ENCODE peak calls at places on chromosomes 4 and X, in eight cellular contexts. One of them, this sample, is unnamed.

GRCh38 chr4:13547563-13548041 is 3.3 kb upstream of the NKX3-2 start:
- DNase-seq in neural progenitor cell: peak; percentile 70
- DNase-seq in HCT116: no peak
- DNase-seq in hepatocyte: peak; percentile 41
- DNase-seq in SK-N-SH: peak; percentile 56
- DNase-seq in PC-3: no peak
- DNase-seq in GM23338: peak; percentile 75
- DNase-seq in MM.1S: peak; percentile 56
- DNase-seq in this sample: peak; percentile 78

GRCh38 chr4:149986916-149987315 is 91.3 kb upstream of the DCLK2 start:
- DNase-seq in neural progenitor cell: no peak
- DNase-seq in HCT116: no peak
- DNase-seq in hepatocyte: no peak
- DNase-seq in SK-N-SH: no peak
- DNase-seq in PC-3: no peak
- DNase-seq in GM23338: no peak
- DNase-seq in MM.1S: no peak
- DNase-seq in this sample: no peak

GRCh38 chr4:71913275-71913674 is 118.5 kb upstream of the NPFFR2 start:
- DNase-seq in neural progenitor cell: no peak
- DNase-seq in HCT116: no peak
- DNase-seq in hepatocyte: no peak
- DNase-seq in SK-N-SH: no peak
- DNase-seq in PC-3: no peak
- DNase-seq in GM23338: no peak
- DNase-seq in MM.1S: no peak
- DNase-seq in this sample: no peak

GRCh38 chr4:38049545-38050170 is 89.5 kb downstream of the PTTG2 start:
- DNase-seq in neural progenitor cell: no peak
- DNase-seq in HCT116: no peak
- DNase-seq in hepatocyte: no peak
- DNase-seq in SK-N-SH: no peak
- DNase-seq in PC-3: peak; percentile 81
- DNase-seq in GM23338: no peak
- DNase-seq in MM.1S: no peak
- DNase-seq in this sample: no peak

GRCh38 chr4:187184513-187184912 is 460.9 kb upstream of the FAT1 start:
- DNase-seq in neural progenitor cell: peak; percentile 32
- DNase-seq in HCT116: no peak
- DNase-seq in hepatocyte: no peak
- DNase-seq in SK-N-SH: no peak
- DNase-seq in PC-3: no peak
- DNase-seq in GM23338: no peak
- DNase-seq in MM.1S: no peak
- DNase-seq in this sample: no peak

GRCh38 chr4:83010111-83010521 is 507 bp downstream of the LIN54 start:
- DNase-seq in neural progenitor cell: no peak
- DNase-seq in HCT116: no peak
- DNase-seq in hepatocyte: peak; percentile 37
- DNase-seq in SK-N-SH: no peak
- DNase-seq in PC-3: peak; percentile 7
- DNase-seq in GM23338: peak; percentile 51
- DNase-seq in MM.1S: peak; percentile 30
- DNase-seq in this sample: peak; percentile 59

GRCh38 chr4:88661724-88662123 is 35.9 kb downstream of the NAP1L5 start:
- DNase-seq in neural progenitor cell: no peak
- DNase-seq in HCT116: no peak
- DNase-seq in hepatocyte: peak; percentile 5
- DNase-seq in SK-N-SH: no peak
- DNase-seq in PC-3: peak; percentile 81
- DNase-seq in GM23338: no peak
- DNase-seq in MM.1S: no peak
- DNase-seq in this sample: no peak

GRCh38 chr4:30543057-30543456 is 177.1 kb upstream of the PCDH7 start:
- DNase-seq in neural progenitor cell: peak; percentile 83
- DNase-seq in HCT116: no peak
- DNase-seq in hepatocyte: no peak
- DNase-seq in SK-N-SH: no peak
- DNase-seq in PC-3: no peak
- DNase-seq in GM23338: no peak
- DNase-seq in MM.1S: no peak
- DNase-seq in this sample: no peak

GRCh38 chr4:6746721-6747689 is 31.0 kb downstream of the BLOC1S4 start:
- DNase-seq in neural progenitor cell: no peak
- DNase-seq in HCT116: no peak
- DNase-seq in hepatocyte: peak; percentile 28
- DNase-seq in SK-N-SH: no peak
- DNase-seq in PC-3: peak; percentile 66
- DNase-seq in GM23338: no peak
- DNase-seq in MM.1S: no peak
- DNase-seq in this sample: no peak

GRCh38 chr4:123102897-123103489 is 180.6 kb upstream of the NUDT6 start:
- DNase-seq in neural progenitor cell: peak; percentile 44
- DNase-seq in HCT116: peak; percentile 19
- DNase-seq in hepatocyte: peak; percentile 40
- DNase-seq in SK-N-SH: peak; percentile 55
- DNase-seq in PC-3: peak; percentile 54
- DNase-seq in GM23338: peak; percentile 59
- DNase-seq in MM.1S: peak; percentile 31
- DNase-seq in this sample: peak; percentile 50

GRCh38 chr4:141501931-141502330 is 134.5 kb upstream of the IL15 start:
- DNase-seq in neural progenitor cell: no peak
- DNase-seq in HCT116: no peak
- DNase-seq in hepatocyte: no peak
- DNase-seq in SK-N-SH: no peak
- DNase-seq in PC-3: no peak
- DNase-seq in GM23338: no peak
- DNase-seq in MM.1S: no peak
- DNase-seq in this sample: no peak

GRCh38 chr4:151325320-151326246 is at the start of gene SH3D19:
- DNase-seq in neural progenitor cell: peak; percentile 78
- DNase-seq in HCT116: peak; percentile 68
- DNase-seq in hepatocyte: peak; percentile 87
- DNase-seq in SK-N-SH: peak; percentile 88
- DNase-seq in PC-3: peak; percentile 85
- DNase-seq in GM23338: peak; percentile 69
- DNase-seq in MM.1S: peak; percentile 15
- DNase-seq in this sample: no peak

GRCh38 chrX:25858273-25858880 is 279.8 kb upstream of the MAGEB18 start:
- DNase-seq in neural progenitor cell: no peak
- DNase-seq in HCT116: no peak
- DNase-seq in hepatocyte: no peak
- DNase-seq in SK-N-SH: no peak
- DNase-seq in PC-3: no peak
- DNase-seq in GM23338: no peak
- DNase-seq in MM.1S: no peak
- DNase-seq in this sample: no peak

GRCh38 chr4:8300832-8301231 is 31.3 kb downstream of the HTRA3 start:
- DNase-seq in neural progenitor cell: no peak
- DNase-seq in HCT116: no peak
- DNase-seq in hepatocyte: no peak
- DNase-seq in SK-N-SH: no peak
- DNase-seq in PC-3: no peak
- DNase-seq in GM23338: no peak
- DNase-seq in MM.1S: no peak
- DNase-seq in this sample: no peak

GRCh38 chrX:137431693-137432488 is 134.0 kb upstream of the ZIC3 start:
- DNase-seq in neural progenitor cell: peak; percentile 70
- DNase-seq in HCT116: no peak
- DNase-seq in hepatocyte: no peak
- DNase-seq in SK-N-SH: no peak
- DNase-seq in PC-3: no peak
- DNase-seq in GM23338: peak; percentile 82
- DNase-seq in MM.1S: no peak
- DNase-seq in this sample: no peak

GRCh38 chr4:102959503-102959902 is 60.0 kb downstream of the SLC9B1 start:
- DNase-seq in neural progenitor cell: no peak
- DNase-seq in HCT116: no peak
- DNase-seq in hepatocyte: no peak
- DNase-seq in SK-N-SH: no peak
- DNase-seq in PC-3: no peak
- DNase-seq in GM23338: no peak
- DNase-seq in MM.1S: no peak
- DNase-seq in this sample: no peak

DNA sequence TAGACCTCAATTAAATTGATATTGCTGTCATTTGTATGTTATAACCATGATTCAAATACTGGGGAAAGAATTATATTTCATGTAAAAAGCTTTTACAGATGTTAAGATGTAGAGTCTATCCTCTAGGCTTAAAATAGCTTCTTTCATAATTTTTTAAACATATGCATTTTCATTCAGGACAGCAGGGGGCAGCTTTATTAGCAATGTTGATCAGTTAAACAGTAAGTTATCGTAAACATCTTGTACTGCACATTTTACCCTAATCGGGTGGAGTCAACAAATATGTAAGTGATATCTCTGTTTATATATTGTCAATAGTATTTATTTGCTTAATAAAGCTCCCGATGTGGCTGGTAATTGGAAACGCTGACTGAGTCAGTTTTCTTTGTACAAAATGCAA is 142.5 kb upstream of the MED14 start:
- DNase-seq in neural progenitor cell: no peak
- DNase-seq in HCT116: peak; percentile 3
- DNase-seq in hepatocyte: no peak
- DNase-seq in SK-N-SH: peak; percentile 19
- DNase-seq in PC-3: peak; percentile 61
- DNase-seq in GM23338: no peak
- DNase-seq in MM.1S: peak; percentile 20
- DNase-seq in this sample: peak; percentile 17
- TF ChIP-seq CTCF in neural progenitor cell: peak; percentile 30
- TF ChIP-seq CTCF in HCT116: peak; percentile 52
- TF ChIP-seq CTCF in hepatocyte: peak; percentile 52
- TF ChIP-seq CTCF in SK-N-SH: peak; percentile 75
- TF ChIP-seq CTCF in PC-3: peak; percentile 72
- TF ChIP-seq CTCF in GM23338: peak; percentile 23
- TF ChIP-seq CTCF in MM.1S: peak; percentile 37
- TF ChIP-seq CTCF in this sample: peak; percentile 71

GRCh38 chr4:42560465-42560864 is 96.4 kb downstream of the ATP8A1 start:
- DNase-seq in neural progenitor cell: no peak
- DNase-seq in HCT116: no peak
- DNase-seq in hepatocyte: no peak
- DNase-seq in SK-N-SH: no peak
- DNase-seq in PC-3: no peak
- DNase-seq in GM23338: no peak
- DNase-seq in MM.1S: no peak
- DNase-seq in this sample: no peak

GRCh38 chr4:42558156-42558555 is 98.7 kb downstream of the ATP8A1 start:
- DNase-seq in neural progenitor cell: no peak
- DNase-seq in HCT116: no peak
- DNase-seq in hepatocyte: no peak
- DNase-seq in SK-N-SH: no peak
- DNase-seq in PC-3: no peak
- DNase-seq in GM23338: no peak
- DNase-seq in MM.1S: no peak
- DNase-seq in this sample: no peak

GRCh38 chr4:42555828-42556227 is 101.1 kb downstream of the ATP8A1 start:
- DNase-seq in neural progenitor cell: no peak
- DNase-seq in HCT116: no peak
- DNase-seq in hepatocyte: no peak
- DNase-seq in SK-N-SH: no peak
- DNase-seq in PC-3: peak; percentile 78
- DNase-seq in GM23338: no peak
- DNase-seq in MM.1S: no peak
- DNase-seq in this sample: no peak

GRCh38 chr4:42562016-42562415 is 94.9 kb downstream of the ATP8A1 start:
- DNase-seq in neural progenitor cell: no peak
- DNase-seq in HCT116: no peak
- DNase-seq in hepatocyte: no peak
- DNase-seq in SK-N-SH: no peak
- DNase-seq in PC-3: no peak
- DNase-seq in GM23338: no peak
- DNase-seq in MM.1S: no peak
- DNase-seq in this sample: no peak

GRCh38 chr4:42561031-42561430 is 95.9 kb downstream of the ATP8A1 start:
- DNase-seq in neural progenitor cell: no peak
- DNase-seq in HCT116: no peak
- DNase-seq in hepatocyte: no peak
- DNase-seq in SK-N-SH: no peak
- DNase-seq in PC-3: no peak
- DNase-seq in GM23338: no peak
- DNase-seq in MM.1S: no peak
- DNase-seq in this sample: no peak
- TF ChIP-seq EZH2phosphoT487 in neural progenitor cell: no peak
- TF ChIP-seq EZH2phosphoT487 in HCT116: no peak
- TF ChIP-seq EZH2phosphoT487 in hepatocyte: no peak
- TF ChIP-seq EZH2phosphoT487 in SK-N-SH: no peak
- TF ChIP-seq EZH2phosphoT487 in PC-3: no peak
- TF ChIP-seq EZH2phosphoT487 in GM23338: no peak
- TF ChIP-seq EZH2phosphoT487 in MM.1S: no peak
- TF ChIP-seq EZH2phosphoT487 in this sample: no peak

DNA sequence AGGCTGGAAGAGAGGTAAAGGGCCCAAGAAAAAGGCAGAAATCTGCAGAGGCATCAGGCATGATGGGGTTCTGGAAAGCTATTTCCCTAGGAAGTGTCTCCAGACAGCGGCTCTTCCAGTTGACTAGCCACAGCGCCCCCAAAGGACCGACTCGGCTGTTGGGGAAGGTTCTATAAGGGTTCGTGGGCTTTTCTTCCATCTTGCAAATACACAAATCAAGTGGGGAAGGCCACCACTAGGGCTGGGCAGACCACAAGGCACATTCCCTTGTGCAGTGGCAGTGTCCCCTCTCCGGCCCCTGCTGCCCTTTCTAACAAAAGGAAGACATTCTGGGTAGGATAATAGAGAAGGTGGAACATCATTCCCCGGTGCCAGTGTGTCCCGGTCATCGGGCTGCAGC is 18.2 kb downstream of the BCOR start:
- DNase-seq in neural progenitor cell: peak; percentile 57
- DNase-seq in HCT116: no peak
- DNase-seq in hepatocyte: no peak
- DNase-seq in SK-N-SH: no peak
- DNase-seq in PC-3: no peak
- DNase-seq in GM23338: no peak
- DNase-seq in MM.1S: no peak
- DNase-seq in this sample: no peak
- H4K20me1 ChIP-seq in neural progenitor cell: peaks cover 85% of the 10 kb centered on the region
- H4K20me1 ChIP-seq in HCT116: peaks cover 8% of the 10 kb centered on the region
- H4K20me1 ChIP-seq in hepatocyte: peaks cover 40% of the 10 kb centered on the region
- H4K20me1 ChIP-seq in SK-N-SH: peaks cover 54% of the 10 kb centered on the region
- H4K20me1 ChIP-seq in PC-3: peaks cover 6% of the 10 kb centered on the region
- H4K20me1 ChIP-seq in GM23338: peaks cover 4% of the 10 kb centered on the region
- H4K20me1 ChIP-seq in MM.1S: peaks cover 44% of the 10 kb centered on the region
- H4K20me1 ChIP-seq in this sample: no peaks in the 10 kb centered on the region

DNA sequence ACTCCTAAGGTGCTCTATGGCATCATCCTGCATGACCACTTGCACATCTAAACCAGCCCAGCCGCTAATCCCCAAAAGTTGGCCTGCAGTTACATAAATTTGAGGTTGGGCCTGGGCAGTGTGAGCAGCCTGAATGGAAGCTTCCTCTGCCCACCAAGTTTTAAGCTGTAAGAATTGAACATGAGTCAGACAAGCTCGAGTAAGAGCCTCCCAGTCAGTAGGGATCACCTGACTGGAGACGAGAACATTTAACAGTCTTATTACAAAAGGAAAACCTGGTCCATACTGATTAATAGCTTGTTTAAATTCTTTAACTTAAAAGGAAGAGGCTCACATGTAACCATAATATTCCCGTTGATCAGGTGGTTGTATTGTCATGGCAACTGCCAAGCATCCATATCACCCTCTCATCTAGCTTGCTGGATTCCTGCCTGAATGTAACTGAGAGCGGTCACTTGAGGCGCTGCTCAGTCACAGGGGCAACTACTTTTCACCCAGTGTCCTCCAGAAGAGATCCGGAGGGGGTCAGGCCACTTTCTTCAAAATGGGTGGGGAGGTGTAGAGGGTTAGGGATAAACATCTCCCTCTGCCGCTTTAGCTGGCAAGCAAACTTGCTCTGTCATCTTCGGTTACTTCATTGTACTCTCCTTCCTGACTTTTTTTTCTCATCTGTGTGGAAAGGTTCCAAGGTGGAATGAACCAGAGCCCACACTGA is 56.6 kb upstream of the WDR1 start:
- DNase-seq in neural progenitor cell: no peak
- DNase-seq in HCT116: no peak
- DNase-seq in hepatocyte: peak; percentile 26
- DNase-seq in SK-N-SH: no peak
- DNase-seq in PC-3: no peak
- DNase-seq in GM23338: no peak
- DNase-seq in MM.1S: no peak
- DNase-seq in this sample: no peak
- TF ChIP-seq CTCF in neural progenitor cell: no peak
- TF ChIP-seq CTCF in HCT116: peak; percentile 21
- TF ChIP-seq CTCF in hepatocyte: no peak
- TF ChIP-seq CTCF in SK-N-SH: peak; percentile 43
- TF ChIP-seq CTCF in PC-3: no peak
- TF ChIP-seq CTCF in GM23338: peak; percentile 23
- TF ChIP-seq CTCF in MM.1S: no peak
- TF ChIP-seq CTCF in this sample: no peak